ENCODE peak calls at places on chromosome 22, in ten cellular contexts. One of them, this sample, is unnamed.

GRCh38 chr22:23382796-23383195 is 197.3 kb downstream of the IGLL1 start:
- DNase-seq in mucosa of gallbladder: no peak
- DNase-seq in heart left ventricle: no peak
- DNase-seq in SW480: no peak
- DNase-seq in HEK293T: no peak
- DNase-seq in activated CD4-positive, alpha-beta T cell treated with anti-CD3 and anti-CD28 coated beads, Interleukin-2, amount 50 U/mL, for 1 hour: no peak
- DNase-seq in dorsolateral prefrontal cortex: no peak
- DNase-seq in AG04450: no peak
- DNase-seq in iPS-NIHi11: no peak
- DNase-seq in left colon: no peak
- DNase-seq in this sample: no peak

GRCh38 chr22:49561976-49562375 is 265.7 kb downstream of the BRD1 start:
- DNase-seq in mucosa of gallbladder: no peak
- DNase-seq in heart left ventricle: no peak
- DNase-seq in SW480: no peak
- DNase-seq in HEK293T: no peak
- DNase-seq in activated CD4-positive, alpha-beta T cell treated with anti-CD3 and anti-CD28 coated beads, Interleukin-2, amount 50 U/mL, for 1 hour: no peak
- DNase-seq in dorsolateral prefrontal cortex: no peak
- DNase-seq in AG04450: no peak
- DNase-seq in iPS-NIHi11: no peak
- DNase-seq in left colon: no peak
- DNase-seq in this sample: no peak

GRCh38 chr22:29233503-29233902 is 27.8 kb downstream of the EMID1 start:
- DNase-seq in mucosa of gallbladder: no peak
- DNase-seq in heart left ventricle: no peak
- DNase-seq in SW480: no peak
- DNase-seq in HEK293T: no peak
- DNase-seq in activated CD4-positive, alpha-beta T cell treated with anti-CD3 and anti-CD28 coated beads, Interleukin-2, amount 50 U/mL, for 1 hour: no peak
- DNase-seq in dorsolateral prefrontal cortex: no peak
- DNase-seq in AG04450: no peak
- DNase-seq in iPS-NIHi11: no peak
- DNase-seq in left colon: no peak
- DNase-seq in this sample: no peak

GRCh38 chr22:42078469-42079318 is 806 bp upstream of the SMDT1 start:
- DNase-seq in mucosa of gallbladder: no peak
- DNase-seq in heart left ventricle: peak
- DNase-seq in SW480: no peak
- DNase-seq in HEK293T: peak
- DNase-seq in activated CD4-positive, alpha-beta T cell treated with anti-CD3 and anti-CD28 coated beads, Interleukin-2, amount 50 U/mL, for 1 hour: peak
- DNase-seq in dorsolateral prefrontal cortex: no peak
- DNase-seq in AG04450: no peak
- DNase-seq in iPS-NIHi11: no peak
- DNase-seq in left colon: peak
- DNase-seq in this sample: no peak

GRCh38 chr22:28986366-28986765 is 75.3 kb downstream of the C22orf31 start:
- DNase-seq in mucosa of gallbladder: no peak
- DNase-seq in heart left ventricle: no peak
- DNase-seq in SW480: no peak
- DNase-seq in HEK293T: no peak
- DNase-seq in activated CD4-positive, alpha-beta T cell treated with anti-CD3 and anti-CD28 coated beads, Interleukin-2, amount 50 U/mL, for 1 hour: no peak
- DNase-seq in dorsolateral prefrontal cortex: no peak
- DNase-seq in AG04450: no peak
- DNase-seq in iPS-NIHi11: no peak
- DNase-seq in left colon: no peak
- DNase-seq in this sample: no peak

GRCh38 chr22:28442264-28442950 is 237.2 kb downstream of the TTC28 start:
- DNase-seq in mucosa of gallbladder: peak
- DNase-seq in heart left ventricle: peak
- DNase-seq in SW480: no peak
- DNase-seq in HEK293T: peak
- DNase-seq in activated CD4-positive, alpha-beta T cell treated with anti-CD3 and anti-CD28 coated beads, Interleukin-2, amount 50 U/mL, for 1 hour: peak
- DNase-seq in dorsolateral prefrontal cortex: peak
- DNase-seq in AG04450: no peak
- DNase-seq in iPS-NIHi11: peak
- DNase-seq in left colon: peak
- DNase-seq in this sample: peak

GRCh38 chr22:31874821-31875220 is 69.5 kb upstream of the YWHAH start:
- DNase-seq in mucosa of gallbladder: no peak
- DNase-seq in heart left ventricle: no peak
- DNase-seq in SW480: no peak
- DNase-seq in HEK293T: no peak
- DNase-seq in activated CD4-positive, alpha-beta T cell treated with anti-CD3 and anti-CD28 coated beads, Interleukin-2, amount 50 U/mL, for 1 hour: no peak
- DNase-seq in dorsolateral prefrontal cortex: no peak
- DNase-seq in AG04450: no peak
- DNase-seq in iPS-NIHi11: no peak
- DNase-seq in left colon: no peak
- DNase-seq in this sample: no peak

GRCh38 chr22:48065852-48066251 is 1303.4 kb downstream of the TBC1D22A start:
- DNase-seq in mucosa of gallbladder: no peak
- DNase-seq in heart left ventricle: no peak
- DNase-seq in SW480: no peak
- DNase-seq in HEK293T: no peak
- DNase-seq in activated CD4-positive, alpha-beta T cell treated with anti-CD3 and anti-CD28 coated beads, Interleukin-2, amount 50 U/mL, for 1 hour: no peak
- DNase-seq in dorsolateral prefrontal cortex: no peak
- DNase-seq in AG04450: no peak
- DNase-seq in iPS-NIHi11: no peak
- DNase-seq in left colon: no peak
- DNase-seq in this sample: no peak

GRCh38 chr22:41935015-41935908 is 8.7 kb upstream of the TNFRSF13C start:
- DNase-seq in mucosa of gallbladder: no peak
- DNase-seq in heart left ventricle: peak
- DNase-seq in SW480: no peak
- DNase-seq in HEK293T: no peak
- DNase-seq in activated CD4-positive, alpha-beta T cell treated with anti-CD3 and anti-CD28 coated beads, Interleukin-2, amount 50 U/mL, for 1 hour: no peak
- DNase-seq in dorsolateral prefrontal cortex: no peak
- DNase-seq in AG04450: no peak
- DNase-seq in iPS-NIHi11: no peak
- DNase-seq in left colon: no peak
- DNase-seq in this sample: no peak

GRCh38 chr22:37639070-37639760 is at the start of gene SH3BP1:
- DNase-seq in mucosa of gallbladder: no peak
- DNase-seq in heart left ventricle: peak
- DNase-seq in SW480: peak
- DNase-seq in HEK293T: peak
- DNase-seq in activated CD4-positive, alpha-beta T cell treated with anti-CD3 and anti-CD28 coated beads, Interleukin-2, amount 50 U/mL, for 1 hour: peak
- DNase-seq in dorsolateral prefrontal cortex: no peak
- DNase-seq in AG04450: no peak
- DNase-seq in iPS-NIHi11: peak
- DNase-seq in left colon: peak
- DNase-seq in this sample: peak

GRCh38 chr22:47423861-47424820 is 661.7 kb downstream of the TBC1D22A start:
- DNase-seq in mucosa of gallbladder: no peak
- DNase-seq in heart left ventricle: no peak
- DNase-seq in SW480: no peak
- DNase-seq in HEK293T: no peak
- DNase-seq in activated CD4-positive, alpha-beta T cell treated with anti-CD3 and anti-CD28 coated beads, Interleukin-2, amount 50 U/mL, for 1 hour: no peak
- DNase-seq in dorsolateral prefrontal cortex: no peak
- DNase-seq in AG04450: no peak
- DNase-seq in iPS-NIHi11: no peak
- DNase-seq in left colon: no peak
- DNase-seq in this sample: no peak

GRCh38 chr22:28477556-28477955 is 202.1 kb downstream of the TTC28 start:
- DNase-seq in mucosa of gallbladder: no peak
- DNase-seq in heart left ventricle: no peak
- DNase-seq in SW480: peak
- DNase-seq in HEK293T: no peak
- DNase-seq in activated CD4-positive, alpha-beta T cell treated with anti-CD3 and anti-CD28 coated beads, Interleukin-2, amount 50 U/mL, for 1 hour: no peak
- DNase-seq in dorsolateral prefrontal cortex: no peak
- DNase-seq in AG04450: no peak
- DNase-seq in iPS-NIHi11: peak
- DNase-seq in left colon: no peak
- DNase-seq in this sample: no peak

GRCh38 chr22:20792221-20792965 is 18.5 kb downstream of the SERPIND1 start:
- DNase-seq in mucosa of gallbladder: no peak
- DNase-seq in heart left ventricle: no peak
- DNase-seq in SW480: no peak
- DNase-seq in HEK293T: no peak
- DNase-seq in activated CD4-positive, alpha-beta T cell treated with anti-CD3 and anti-CD28 coated beads, Interleukin-2, amount 50 U/mL, for 1 hour: no peak
- DNase-seq in dorsolateral prefrontal cortex: no peak
- DNase-seq in AG04450: no peak
- DNase-seq in iPS-NIHi11: no peak
- DNase-seq in left colon: no peak
- DNase-seq in this sample: no peak

GRCh38 chr22:32355760-32356159 is 1.9 kb upstream of the RFPL3 start:
- DNase-seq in mucosa of gallbladder: no peak
- DNase-seq in heart left ventricle: no peak
- DNase-seq in SW480: peak
- DNase-seq in HEK293T: no peak
- DNase-seq in activated CD4-positive, alpha-beta T cell treated with anti-CD3 and anti-CD28 coated beads, Interleukin-2, amount 50 U/mL, for 1 hour: no peak
- DNase-seq in dorsolateral prefrontal cortex: no peak
- DNase-seq in AG04450: no peak
- DNase-seq in iPS-NIHi11: peak
- DNase-seq in left colon: no peak
- DNase-seq in this sample: no peak

GRCh38 chr22:25419247-25420113 is 145.0 kb upstream of the GRK3 start:
- DNase-seq in mucosa of gallbladder: no peak
- DNase-seq in heart left ventricle: no peak
- DNase-seq in SW480: no peak
- DNase-seq in HEK293T: no peak
- DNase-seq in activated CD4-positive, alpha-beta T cell treated with anti-CD3 and anti-CD28 coated beads, Interleukin-2, amount 50 U/mL, for 1 hour: no peak
- DNase-seq in dorsolateral prefrontal cortex: no peak
- DNase-seq in AG04450: no peak
- DNase-seq in iPS-NIHi11: no peak
- DNase-seq in left colon: peak
- DNase-seq in this sample: no peak

GRCh38 chr22:35971418-35972119 is 57.1 kb downstream of the RBFOX2 start:
- DNase-seq in mucosa of gallbladder: no peak
- DNase-seq in heart left ventricle: peak
- DNase-seq in SW480: no peak
- DNase-seq in HEK293T: peak
- DNase-seq in activated CD4-positive, alpha-beta T cell treated with anti-CD3 and anti-CD28 coated beads, Interleukin-2, amount 50 U/mL, for 1 hour: no peak
- DNase-seq in dorsolateral prefrontal cortex: no peak
- DNase-seq in AG04450: peak
- DNase-seq in iPS-NIHi11: no peak
- DNase-seq in left colon: no peak
- DNase-seq in this sample: peak

GRCh38 chr22:44883011-44883421 is 126.8 kb downstream of the PHF21B start:
- DNase-seq in mucosa of gallbladder: no peak
- DNase-seq in heart left ventricle: no peak
- DNase-seq in SW480: no peak
- DNase-seq in HEK293T: no peak
- DNase-seq in activated CD4-positive, alpha-beta T cell treated with anti-CD3 and anti-CD28 coated beads, Interleukin-2, amount 50 U/mL, for 1 hour: no peak
- DNase-seq in dorsolateral prefrontal cortex: peak
- DNase-seq in AG04450: no peak
- DNase-seq in iPS-NIHi11: no peak
- DNase-seq in left colon: peak
- DNase-seq in this sample: no peak

GRCh38 chr22:10741210-10741609 is 4786.8 kb upstream of the OR11H1 start:
- DNase-seq in mucosa of gallbladder: no peak
- DNase-seq in heart left ventricle: no peak
- DNase-seq in SW480: no peak
- DNase-seq in HEK293T: no peak
- DNase-seq in activated CD4-positive, alpha-beta T cell treated with anti-CD3 and anti-CD28 coated beads, Interleukin-2, amount 50 U/mL, for 1 hour: no peak
- DNase-seq in dorsolateral prefrontal cortex: no peak
- DNase-seq in AG04450: no peak
- DNase-seq in iPS-NIHi11: no peak
- DNase-seq in left colon: no peak
- DNase-seq in this sample: peak

GRCh38 chr22:30874431-30875370 is 93.9 kb downstream of the MORC2 start:
- DNase-seq in mucosa of gallbladder: no peak
- DNase-seq in heart left ventricle: no peak
- DNase-seq in SW480: no peak
- DNase-seq in HEK293T: no peak
- DNase-seq in activated CD4-positive, alpha-beta T cell treated with anti-CD3 and anti-CD28 coated beads, Interleukin-2, amount 50 U/mL, for 1 hour: no peak
- DNase-seq in dorsolateral prefrontal cortex: peak
- DNase-seq in AG04450: no peak
- DNase-seq in iPS-NIHi11: peak
- DNase-seq in left colon: peak
- DNase-seq in this sample: peak

GRCh38 chr22:41589260-41589600 is 410 bp downstream of the PMM1 start:
- DNase-seq in mucosa of gallbladder: no peak
- DNase-seq in heart left ventricle: no peak
- DNase-seq in SW480: no peak
- DNase-seq in HEK293T: no peak
- DNase-seq in activated CD4-positive, alpha-beta T cell treated with anti-CD3 and anti-CD28 coated beads, Interleukin-2, amount 50 U/mL, for 1 hour: no peak
- DNase-seq in dorsolateral prefrontal cortex: no peak
- DNase-seq in AG04450: no peak
- DNase-seq in iPS-NIHi11: peak
- DNase-seq in left colon: peak
- DNase-seq in this sample: peak

GRCh38 chr22:36325163-36326031 is 62.4 kb downstream of the MYH9 start:
- DNase-seq in mucosa of gallbladder: peak
- DNase-seq in heart left ventricle: peak
- DNase-seq in SW480: no peak
- DNase-seq in HEK293T: no peak
- DNase-seq in activated CD4-positive, alpha-beta T cell treated with anti-CD3 and anti-CD28 coated beads, Interleukin-2, amount 50 U/mL, for 1 hour: no peak
- DNase-seq in dorsolateral prefrontal cortex: no peak
- DNase-seq in AG04450: no peak
- DNase-seq in iPS-NIHi11: no peak
- DNase-seq in left colon: peak
- DNase-seq in this sample: no peak

GRCh38 chr22:21796231-21796630 is 60.6 kb upstream of the YPEL1 start:
- DNase-seq in mucosa of gallbladder: no peak
- DNase-seq in heart left ventricle: no peak
- DNase-seq in SW480: no peak
- DNase-seq in HEK293T: no peak
- DNase-seq in activated CD4-positive, alpha-beta T cell treated with anti-CD3 and anti-CD28 coated beads, Interleukin-2, amount 50 U/mL, for 1 hour: no peak
- DNase-seq in dorsolateral prefrontal cortex: no peak
- DNase-seq in AG04450: no peak
- DNase-seq in iPS-NIHi11: no peak
- DNase-seq in left colon: no peak
- DNase-seq in this sample: no peak

GRCh38 chr22:43090130-43090789 is 1.1 kb upstream of the TTLL1 start:
- DNase-seq in mucosa of gallbladder: peak
- DNase-seq in heart left ventricle: peak
- DNase-seq in SW480: peak
- DNase-seq in HEK293T: peak
- DNase-seq in activated CD4-positive, alpha-beta T cell treated with anti-CD3 and anti-CD28 coated beads, Interleukin-2, amount 50 U/mL, for 1 hour: peak
- DNase-seq in dorsolateral prefrontal cortex: no peak
- DNase-seq in AG04450: no peak
- DNase-seq in iPS-NIHi11: no peak
- DNase-seq in left colon: peak
- DNase-seq in this sample: peak

GRCh38 chr22:31300896-31301295 is 8.6 kb upstream of the PIK3IP1 start:
- DNase-seq in mucosa of gallbladder: no peak
- DNase-seq in heart left ventricle: no peak
- DNase-seq in SW480: no peak
- DNase-seq in HEK293T: no peak
- DNase-seq in activated CD4-positive, alpha-beta T cell treated with anti-CD3 and anti-CD28 coated beads, Interleukin-2, amount 50 U/mL, for 1 hour: no peak
- DNase-seq in dorsolateral prefrontal cortex: no peak
- DNase-seq in AG04450: no peak
- DNase-seq in iPS-NIHi11: no peak
- DNase-seq in left colon: no peak
- DNase-seq in this sample: no peak

GRCh38 chr22:48699531-48699930 is 1128.1 kb downstream of the BRD1 start:
- DNase-seq in mucosa of gallbladder: no peak
- DNase-seq in heart left ventricle: no peak
- DNase-seq in SW480: no peak
- DNase-seq in HEK293T: no peak
- DNase-seq in activated CD4-positive, alpha-beta T cell treated with anti-CD3 and anti-CD28 coated beads, Interleukin-2, amount 50 U/mL, for 1 hour: no peak
- DNase-seq in dorsolateral prefrontal cortex: no peak
- DNase-seq in AG04450: no peak
- DNase-seq in iPS-NIHi11: no peak
- DNase-seq in left colon: no peak
- DNase-seq in this sample: no peak

GRCh38 chr22:46578824-46579561 is 41.2 kb upstream of the GRAMD4 start:
- DNase-seq in mucosa of gallbladder: no peak
- DNase-seq in heart left ventricle: peak
- DNase-seq in SW480: no peak
- DNase-seq in HEK293T: no peak
- DNase-seq in activated CD4-positive, alpha-beta T cell treated with anti-CD3 and anti-CD28 coated beads, Interleukin-2, amount 50 U/mL, for 1 hour: no peak
- DNase-seq in dorsolateral prefrontal cortex: no peak
- DNase-seq in AG04450: no peak
- DNase-seq in iPS-NIHi11: no peak
- DNase-seq in left colon: no peak
- DNase-seq in this sample: peak

GRCh38 chr22:31451709-31452571 is 37.7 kb downstream of the EIF4ENIF1 start:
- DNase-seq in mucosa of gallbladder: no peak
- DNase-seq in heart left ventricle: no peak
- DNase-seq in SW480: peak
- DNase-seq in HEK293T: peak
- DNase-seq in activated CD4-positive, alpha-beta T cell treated with anti-CD3 and anti-CD28 coated beads, Interleukin-2, amount 50 U/mL, for 1 hour: no peak
- DNase-seq in dorsolateral prefrontal cortex: no peak
- DNase-seq in AG04450: peak
- DNase-seq in iPS-NIHi11: peak
- DNase-seq in left colon: no peak
- DNase-seq in this sample: peak

GRCh38 chr22:36221799-36222751 is 17.3 kb downstream of the APOL2 start:
- DNase-seq in mucosa of gallbladder: no peak
- DNase-seq in heart left ventricle: peak
- DNase-seq in SW480: peak
- DNase-seq in HEK293T: peak
- DNase-seq in activated CD4-positive, alpha-beta T cell treated with anti-CD3 and anti-CD28 coated beads, Interleukin-2, amount 50 U/mL, for 1 hour: peak
- DNase-seq in dorsolateral prefrontal cortex: no peak
- DNase-seq in AG04450: no peak
- DNase-seq in iPS-NIHi11: peak
- DNase-seq in left colon: no peak
- DNase-seq in this sample: peak